ENCODE peak calls at places on chromosomes 11 and 22, in six cellular contexts. One of them, this sample, is unnamed. For H3K4me1, the result is how much of the 10 kb centered on the place peaks cover.

GRCh38 chr11:33867566-33867965 is 24.3 kb downstream of the LMO2 start:
- DNase-seq in lower lobe of right lung: no peak
- DNase-seq in Peyer's patch: no peak
- DNase-seq in upper lobe of right lung: no peak
- DNase-seq in uterus: no peak
- DNase-seq in neural progenitor cell: no peak
- DNase-seq in this sample: no peak

GRCh38 chr22:35540600-35541253 is at the start of gene RASD2:
- DNase-seq in lower lobe of right lung: no peak
- DNase-seq in Peyer's patch: peak
- DNase-seq in upper lobe of right lung: no peak
- DNase-seq in uterus: peak
- DNase-seq in neural progenitor cell: peak
- DNase-seq in this sample: peak

GRCh38 chr22:45131749-45132148 is 32.0 kb upstream of the NUP50 start:
- DNase-seq in lower lobe of right lung: peak
- DNase-seq in Peyer's patch: peak
- DNase-seq in upper lobe of right lung: peak
- DNase-seq in uterus: no peak
- DNase-seq in neural progenitor cell: no peak
- DNase-seq in this sample: no peak

GRCh38 chr22:34696557-34696956 is 369.4 kb upstream of the ISX start:
- DNase-seq in lower lobe of right lung: no peak
- DNase-seq in Peyer's patch: no peak
- DNase-seq in upper lobe of right lung: no peak
- DNase-seq in uterus: no peak
- DNase-seq in neural progenitor cell: peak
- DNase-seq in this sample: peak

GRCh38 chr11:61775606-61776554 is 16.5 kb downstream of the TMEM258 start:
- DNase-seq in lower lobe of right lung: no peak
- DNase-seq in Peyer's patch: no peak
- DNase-seq in upper lobe of right lung: no peak
- DNase-seq in uterus: no peak
- DNase-seq in neural progenitor cell: no peak
- DNase-seq in this sample: no peak

GRCh38 chr11:94198718-94199117 is 70.1 kb downstream of the PANX1 start:
- DNase-seq in lower lobe of right lung: no peak
- DNase-seq in Peyer's patch: no peak
- DNase-seq in upper lobe of right lung: no peak
- DNase-seq in uterus: no peak
- DNase-seq in neural progenitor cell: no peak
- DNase-seq in this sample: no peak

GRCh38 chr22:45575607-45576272 is 73.1 kb downstream of the FBLN1 start:
- DNase-seq in lower lobe of right lung: no peak
- DNase-seq in Peyer's patch: no peak
- DNase-seq in upper lobe of right lung: no peak
- DNase-seq in uterus: no peak
- DNase-seq in neural progenitor cell: no peak
- DNase-seq in this sample: no peak

GRCh38 chr11:130999086-130999485 is 82.8 kb upstream of the SNX19 start:
- DNase-seq in lower lobe of right lung: no peak
- DNase-seq in Peyer's patch: no peak
- DNase-seq in upper lobe of right lung: no peak
- DNase-seq in uterus: no peak
- DNase-seq in neural progenitor cell: no peak
- DNase-seq in this sample: no peak

GRCh38 chr22:37922177-37922576 is 16.1 kb downstream of the MICALL1 start:
- DNase-seq in lower lobe of right lung: no peak
- DNase-seq in Peyer's patch: no peak
- DNase-seq in upper lobe of right lung: no peak
- DNase-seq in uterus: no peak
- DNase-seq in neural progenitor cell: no peak
- DNase-seq in this sample: peak

GRCh38 chr11:94597896-94598295 is 30.7 kb downstream of the PIWIL4 start:
- DNase-seq in lower lobe of right lung: no peak
- DNase-seq in Peyer's patch: no peak
- DNase-seq in upper lobe of right lung: no peak
- DNase-seq in uterus: no peak
- DNase-seq in neural progenitor cell: peak
- DNase-seq in this sample: no peak

GRCh38 chr11:68436162-68436888 is 24.2 kb upstream of the PPP6R3 start:
- DNase-seq in lower lobe of right lung: no peak
- DNase-seq in Peyer's patch: no peak
- DNase-seq in upper lobe of right lung: no peak
- DNase-seq in uterus: no peak
- DNase-seq in neural progenitor cell: no peak
- DNase-seq in this sample: no peak

GRCh38 chr11:65402790-65403189 is 16.4 kb downstream of the FRMD8 start:
- DNase-seq in lower lobe of right lung: no peak
- DNase-seq in Peyer's patch: no peak
- DNase-seq in upper lobe of right lung: no peak
- DNase-seq in uterus: no peak
- DNase-seq in neural progenitor cell: no peak
- DNase-seq in this sample: no peak

GRCh38 chr11:133946541-133947297 is 10.0 kb downstream of the IGSF9B start:
- DNase-seq in lower lobe of right lung: no peak
- DNase-seq in Peyer's patch: no peak
- DNase-seq in upper lobe of right lung: peak
- DNase-seq in uterus: no peak
- DNase-seq in neural progenitor cell: peak
- DNase-seq in this sample: peak

GRCh38 chr11:78886616-78887015 is 312.0 kb upstream of the NARS2 start:
- DNase-seq in lower lobe of right lung: no peak
- DNase-seq in Peyer's patch: no peak
- DNase-seq in upper lobe of right lung: no peak
- DNase-seq in uterus: no peak
- DNase-seq in neural progenitor cell: no peak
- DNase-seq in this sample: no peak

GRCh38 chr11:130179396-130180306 is 20.1 kb downstream of the ST14 start:
- DNase-seq in lower lobe of right lung: peak
- DNase-seq in Peyer's patch: peak
- DNase-seq in upper lobe of right lung: no peak
- DNase-seq in uterus: no peak
- DNase-seq in neural progenitor cell: no peak
- DNase-seq in this sample: no peak

GRCh38 chr11:14182833-14183340 is 176.1 kb downstream of the RRAS2 start:
- DNase-seq in lower lobe of right lung: no peak
- DNase-seq in Peyer's patch: no peak
- DNase-seq in upper lobe of right lung: no peak
- DNase-seq in uterus: no peak
- DNase-seq in neural progenitor cell: no peak
- DNase-seq in this sample: no peak

GRCh38 chr22:23804781-23805291 is 18.1 kb downstream of the SMARCB1 start:
- DNase-seq in lower lobe of right lung: peak
- DNase-seq in Peyer's patch: no peak
- DNase-seq in upper lobe of right lung: no peak
- DNase-seq in uterus: no peak
- DNase-seq in neural progenitor cell: no peak
- DNase-seq in this sample: no peak

GRCh38 chr11:62137276-62137861 is 13.6 kb downstream of the INCENP start:
- DNase-seq in lower lobe of right lung: no peak
- DNase-seq in Peyer's patch: peak
- DNase-seq in upper lobe of right lung: no peak
- DNase-seq in uterus: no peak
- DNase-seq in neural progenitor cell: no peak
- DNase-seq in this sample: no peak

DNA sequence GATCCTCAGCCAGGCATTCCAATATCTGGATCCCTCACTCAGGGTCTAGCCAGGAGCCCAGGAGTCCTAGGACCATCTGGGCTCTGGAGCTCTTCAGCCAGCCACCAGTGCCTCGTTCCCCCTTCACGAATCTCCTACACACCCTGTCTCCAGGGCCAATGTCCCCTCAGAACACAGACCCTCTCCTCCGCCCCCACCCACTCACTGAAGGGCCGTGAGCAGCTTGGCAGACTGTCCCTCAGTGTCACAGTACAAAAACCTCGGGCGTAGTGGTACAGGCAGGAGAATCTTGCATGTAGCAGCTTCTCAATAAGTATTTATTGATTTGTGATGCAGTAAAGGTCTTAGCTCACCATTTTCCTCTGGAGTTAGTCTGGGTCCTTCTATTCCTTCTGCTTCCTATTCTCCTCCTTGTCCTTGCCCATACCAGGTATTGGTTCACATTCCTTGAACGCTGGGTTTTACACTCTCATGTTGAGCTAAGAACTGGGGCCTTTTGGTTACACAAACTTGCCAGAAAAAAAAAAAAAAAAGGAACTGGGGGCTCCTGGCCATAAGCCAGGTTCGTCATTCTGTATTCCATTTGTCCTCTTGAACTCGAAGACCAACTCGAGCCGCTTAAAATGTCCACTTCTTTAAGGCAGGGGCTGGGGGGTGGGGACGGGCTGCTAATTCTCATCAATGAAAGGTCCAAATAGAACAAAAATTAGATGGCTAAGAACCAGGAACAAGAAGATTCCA is 2.3 kb downstream of the CXCR5 start:
- DNase-seq in lower lobe of right lung: no peak
- DNase-seq in Peyer's patch: peak
- DNase-seq in upper lobe of right lung: no peak
- DNase-seq in uterus: no peak
- DNase-seq in neural progenitor cell: no peak
- DNase-seq in this sample: no peak
- H3K27ac ChIP-seq in lower lobe of right lung: no peak
- H3K27ac ChIP-seq in Peyer's patch: no peak
- H3K27ac ChIP-seq in upper lobe of right lung: no peak
- H3K27ac ChIP-seq in uterus: no peak
- H3K27ac ChIP-seq in neural progenitor cell: no peak
- H3K27ac ChIP-seq in this sample: peak

GRCh38 chr11:47257518-47258316 is at the start of gene NR1H3:
- DNase-seq in lower lobe of right lung: peak
- DNase-seq in Peyer's patch: peak
- DNase-seq in upper lobe of right lung: peak
- DNase-seq in uterus: peak
- DNase-seq in neural progenitor cell: peak
- DNase-seq in this sample: no peak
- H3K4me1 ChIP-seq in lower lobe of right lung: half or more
- H3K4me1 ChIP-seq in Peyer's patch: half or more
- H3K4me1 ChIP-seq in upper lobe of right lung: under half
- H3K4me1 ChIP-seq in uterus: under half
- H3K4me1 ChIP-seq in neural progenitor cell: under half
- H3K4me1 ChIP-seq in this sample: under half

GRCh38 chr11:74009230-74009547 is 304 bp upstream of the UCP3 start:
- DNase-seq in lower lobe of right lung: no peak
- DNase-seq in Peyer's patch: no peak
- DNase-seq in upper lobe of right lung: no peak
- DNase-seq in uterus: no peak
- DNase-seq in neural progenitor cell: no peak
- DNase-seq in this sample: no peak

GRCh38 chr11:74012072-74012809 is 3.4 kb upstream of the UCP3 start:
- DNase-seq in lower lobe of right lung: no peak
- DNase-seq in Peyer's patch: peak
- DNase-seq in upper lobe of right lung: no peak
- DNase-seq in uterus: no peak
- DNase-seq in neural progenitor cell: no peak
- DNase-seq in this sample: no peak

GRCh38 chr11:74009675-74010305 is 905 bp upstream of the UCP3 start:
- DNase-seq in lower lobe of right lung: no peak
- DNase-seq in Peyer's patch: peak
- DNase-seq in upper lobe of right lung: no peak
- DNase-seq in uterus: no peak
- DNase-seq in neural progenitor cell: no peak
- DNase-seq in this sample: no peak

GRCh38 chr11:74011360-74012071 is 2.6 kb upstream of the UCP3 start:
- DNase-seq in lower lobe of right lung: no peak
- DNase-seq in Peyer's patch: peak
- DNase-seq in upper lobe of right lung: no peak
- DNase-seq in uterus: no peak
- DNase-seq in neural progenitor cell: no peak
- DNase-seq in this sample: no peak

DNA sequence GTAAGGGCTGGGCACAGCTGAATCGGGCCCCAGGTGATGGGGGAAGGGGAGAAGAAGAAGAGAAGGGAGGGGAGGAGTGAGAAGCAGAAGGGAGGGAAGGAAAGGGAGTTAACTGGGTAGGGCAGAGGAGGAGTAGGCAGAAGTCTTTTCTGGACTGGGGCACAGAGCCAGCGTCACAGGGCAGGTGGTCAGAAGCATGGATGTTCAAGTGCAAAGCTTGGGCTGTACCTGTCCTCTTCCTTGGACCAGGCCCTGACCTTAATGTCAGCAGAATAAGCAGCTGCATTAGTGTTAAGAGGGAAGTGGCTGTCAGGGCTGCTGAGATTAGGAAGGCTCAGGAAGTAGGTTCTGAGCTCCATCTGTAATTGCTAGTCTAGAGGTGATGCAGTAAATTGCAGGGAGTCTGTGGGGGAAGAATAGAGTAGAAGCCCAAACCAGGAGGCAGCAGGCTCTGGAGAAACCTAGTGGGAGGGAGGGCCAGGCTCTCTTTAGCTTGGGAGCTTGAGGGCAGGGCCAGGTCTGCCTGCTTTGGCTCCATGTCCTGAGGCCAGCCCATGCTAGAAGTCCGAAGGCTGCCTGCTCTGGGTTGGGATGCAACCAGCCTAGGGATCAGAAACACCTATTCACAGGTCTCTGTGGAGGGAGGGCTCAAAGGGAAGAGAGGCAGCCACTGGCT is 1.6 kb upstream of the UCP3 start:
- DNase-seq in lower lobe of right lung: no peak
- DNase-seq in Peyer's patch: no peak
- DNase-seq in upper lobe of right lung: no peak
- DNase-seq in uterus: no peak
- DNase-seq in neural progenitor cell: no peak
- DNase-seq in this sample: no peak
- H3K27ac ChIP-seq in lower lobe of right lung: no peak
- H3K27ac ChIP-seq in Peyer's patch: no peak
- H3K27ac ChIP-seq in upper lobe of right lung: no peak
- H3K27ac ChIP-seq in uterus: no peak
- H3K27ac ChIP-seq in neural progenitor cell: no peak
- H3K27ac ChIP-seq in this sample: no peak

GRCh38 chr22:39317084-39317755 is 2.2 kb downstream of the RPL3 start:
- DNase-seq in lower lobe of right lung: peak
- DNase-seq in Peyer's patch: peak
- DNase-seq in upper lobe of right lung: no peak
- DNase-seq in uterus: no peak
- DNase-seq in neural progenitor cell: no peak
- DNase-seq in this sample: no peak

GRCh38 chr22:39316440-39317083 is 2.9 kb downstream of the RPL3 start:
- DNase-seq in lower lobe of right lung: peak
- DNase-seq in Peyer's patch: peak
- DNase-seq in upper lobe of right lung: peak
- DNase-seq in uterus: peak
- DNase-seq in neural progenitor cell: peak
- DNase-seq in this sample: peak

GRCh38 chr22:39317756-39318506 is 1.5 kb downstream of the RPL3 start:
- DNase-seq in lower lobe of right lung: no peak
- DNase-seq in Peyer's patch: no peak
- DNase-seq in upper lobe of right lung: no peak
- DNase-seq in uterus: no peak
- DNase-seq in neural progenitor cell: no peak
- DNase-seq in this sample: no peak

GRCh38 chr22:39319284-39320170 is at the start of gene RPL3:
- DNase-seq in lower lobe of right lung: peak
- DNase-seq in Peyer's patch: peak
- DNase-seq in upper lobe of right lung: peak
- DNase-seq in uterus: peak
- DNase-seq in neural progenitor cell: peak
- DNase-seq in this sample: peak

GRCh38 chr22:39318507-39319283 is 728 bp downstream of the RPL3 start:
- DNase-seq in lower lobe of right lung: no peak
- DNase-seq in Peyer's patch: peak
- DNase-seq in upper lobe of right lung: no peak
- DNase-seq in uterus: no peak
- DNase-seq in neural progenitor cell: peak
- DNase-seq in this sample: no peak
- H3K4me1 ChIP-seq in lower lobe of right lung: half or more
- H3K4me1 ChIP-seq in Peyer's patch: under half
- H3K4me1 ChIP-seq in upper lobe of right lung: under half
- H3K4me1 ChIP-seq in uterus: under half
- H3K4me1 ChIP-seq in neural progenitor cell: under half
- H3K4me1 ChIP-seq in this sample: half or more

This sample was measured in DND-41.